ENCODE peak calls at places on chromosomes 6 and 20, in ten cellular contexts. One of them, this sample, is unnamed.

GRCh38 chr20:14986026-14986655 is 648.7 kb upstream of the FLRT3 start:
- DNase-seq in CD8-positive, alpha-beta memory T cell: no peak
- DNase-seq in HAP-1: no peak
- DNase-seq in G401: peak
- DNase-seq in B cell: no peak
- DNase-seq in left lung: no peak
- DNase-seq in Kasumi-1: no peak
- DNase-seq in germinal center: no peak
- DNase-seq in NCI-H1105: no peak
- DNase-seq in MCF 10A: no peak
- DNase-seq in this sample: no peak

GRCh38 chr6:142568857-142569597 is 267.2 kb downstream of the ADGRG6 start:
- DNase-seq in B cell: no peak
- DNase-seq in left lung: no peak
- DNase-seq in germinal center: no peak
- DNase-seq in MCF 10A: no peak
- DNase-seq in HAP-1: no peak
- DNase-seq in Kasumi-1: no peak
- DNase-seq in G401: no peak
- DNase-seq in CD8-positive, alpha-beta memory T cell: no peak
- DNase-seq in NCI-H1105: no peak
- DNase-seq in this sample: no peak

GRCh38 chr6:43737272-43738081 is 32.5 kb upstream of the VEGFA start:
- DNase-seq in MCF 10A: peak
- DNase-seq in NCI-H1105: no peak
- DNase-seq in HAP-1: no peak
- DNase-seq in CD8-positive, alpha-beta memory T cell: no peak
- DNase-seq in left lung: no peak
- DNase-seq in G401: no peak
- DNase-seq in Kasumi-1: no peak
- DNase-seq in germinal center: no peak
- DNase-seq in B cell: no peak
- DNase-seq in this sample: no peak

GRCh38 chr20:48843125-48843806 is 15.5 kb upstream of the PREX1 start:
- DNase-seq in left lung: no peak
- DNase-seq in MCF 10A: peak
- DNase-seq in B cell: no peak
- DNase-seq in germinal center: no peak
- DNase-seq in NCI-H1105: no peak
- DNase-seq in Kasumi-1: no peak
- DNase-seq in CD8-positive, alpha-beta memory T cell: no peak
- DNase-seq in HAP-1: no peak
- DNase-seq in G401: no peak
- DNase-seq in this sample: no peak

GRCh38 chr6:108559097-108559883 is 1.4 kb upstream of the FOXO3 start:
- DNase-seq in left lung: peak
- DNase-seq in B cell: peak
- DNase-seq in CD8-positive, alpha-beta memory T cell: peak
- DNase-seq in germinal center: peak
- DNase-seq in G401: peak
- DNase-seq in Kasumi-1: peak
- DNase-seq in NCI-H1105: peak
- DNase-seq in HAP-1: peak
- DNase-seq in MCF 10A: peak
- DNase-seq in this sample: peak

GRCh38 chr6:112842338-112842700 is 495.2 kb downstream of the RFPL4B start:
- DNase-seq in CD8-positive, alpha-beta memory T cell: no peak
- DNase-seq in left lung: no peak
- DNase-seq in HAP-1: no peak
- DNase-seq in Kasumi-1: no peak
- DNase-seq in G401: no peak
- DNase-seq in B cell: no peak
- DNase-seq in NCI-H1105: no peak
- DNase-seq in MCF 10A: no peak
- DNase-seq in germinal center: no peak
- DNase-seq in this sample: no peak

GRCh38 chr6:66970373-66970772 is 1263.3 kb upstream of the EYS start:
- DNase-seq in left lung: no peak
- DNase-seq in B cell: no peak
- DNase-seq in HAP-1: no peak
- DNase-seq in Kasumi-1: no peak
- DNase-seq in germinal center: no peak
- DNase-seq in G401: no peak
- DNase-seq in NCI-H1105: no peak
- DNase-seq in MCF 10A: no peak
- DNase-seq in CD8-positive, alpha-beta memory T cell: no peak
- DNase-seq in this sample: no peak

GRCh38 chr6:159608961-159609673 is 83.9 kb downstream of the SOD2 start:
- DNase-seq in left lung: no peak
- DNase-seq in B cell: no peak
- DNase-seq in Kasumi-1: no peak
- DNase-seq in germinal center: peak
- DNase-seq in CD8-positive, alpha-beta memory T cell: no peak
- DNase-seq in G401: no peak
- DNase-seq in MCF 10A: peak
- DNase-seq in NCI-H1105: no peak
- DNase-seq in HAP-1: peak
- DNase-seq in this sample: no peak

GRCh38 chr20:39298116-39298515 is 336.0 kb downstream of the DHX35 start:
- DNase-seq in B cell: no peak
- DNase-seq in HAP-1: no peak
- DNase-seq in germinal center: no peak
- DNase-seq in MCF 10A: no peak
- DNase-seq in Kasumi-1: no peak
- DNase-seq in G401: no peak
- DNase-seq in left lung: peak
- DNase-seq in NCI-H1105: no peak
- DNase-seq in CD8-positive, alpha-beta memory T cell: no peak
- DNase-seq in this sample: no peak

GRCh38 chr20:41454250-41454649 is 87.6 kb upstream of the EMILIN3 start:
- DNase-seq in NCI-H1105: no peak
- DNase-seq in G401: no peak
- DNase-seq in B cell: no peak
- DNase-seq in left lung: no peak
- DNase-seq in CD8-positive, alpha-beta memory T cell: no peak
- DNase-seq in HAP-1: no peak
- DNase-seq in Kasumi-1: no peak
- DNase-seq in germinal center: no peak
- DNase-seq in MCF 10A: no peak
- DNase-seq in this sample: no peak

GRCh38 chr20:52056203-52057062 is 135.1 kb downstream of the ZFP64 start:
- DNase-seq in HAP-1: no peak
- DNase-seq in germinal center: no peak
- DNase-seq in MCF 10A: peak
- DNase-seq in Kasumi-1: no peak
- DNase-seq in NCI-H1105: no peak
- DNase-seq in B cell: no peak
- DNase-seq in CD8-positive, alpha-beta memory T cell: no peak
- DNase-seq in left lung: no peak
- DNase-seq in G401: no peak
- DNase-seq in this sample: no peak

This sample was measured in esophagus muscularis mucosa.